ENCODE peak calls at places on chromosomes 7 and 10, in four cellular contexts. Y is GM12878, S is HepG2, R is K562. O is an unnamed sample.

GRCh38 chr10:95289921-95290421 is 832 bp downstream of the PDLIM1 start:
- DNase-seq in Y (no peak), S (no peak), R (no peak), O (no peak)

GRCh38 chr7:150388709-150389531 is 9.8 kb downstream of the ZNF775 start:
- DNase-seq in Y (no peak), S (peak; percentile 98), R (no peak), O (no peak)

GRCh38 chr10:44660271-44660670 is 250.9 kb upstream of the TMEM72 start:
- DNase-seq in Y (no peak), S (no peak), R (no peak), O (no peak)

GRCh38 chr10:62007145-62007544 is 105.6 kb downstream of the ARID5B start:
- DNase-seq in Y (no peak), S (no peak), R (no peak), O (no peak)

GRCh38 chr7:81053623-81054022 is 134.8 kb upstream of the SEMA3C start:
- DNase-seq in Y (no peak), S (peak; percentile 9), R (no peak), O (no peak)

GRCh38 chr7:53740971-53741370 is 705.5 kb downstream of the POM121L12 start:
- DNase-seq in Y (no peak), S (no peak), R (no peak), O (no peak)

GRCh38 chr7:111137296-111138195 is 46.6 kb downstream of the LRRN3 start:
- DNase-seq in Y (no peak), S (no peak), R (no peak), O (no peak)

GRCh38 chr10:62545155-62545554 is 171.0 kb downstream of the ZNF365 start:
- DNase-seq in Y (no peak), S (no peak), R (no peak), O (no peak)

GRCh38 chr10:50456711-50457110 is 167.0 kb downstream of the SGMS1 start:
- DNase-seq in Y (peak; percentile 98), S (no peak), R (no peak), O (no peak)

GRCh38 chr10:123552760-123553554 is 113.2 kb upstream of the GPR26 start:
- DNase-seq in Y (peak; percentile 81), S (no peak), R (peak; percentile 43), O (no peak)

GRCh38 chr10:125868372-125868975 is 12.6 kb downstream of the DHX32 start:
- DNase-seq in Y (no peak), S (peak; percentile 48), R (peak; percentile 12), O (peak; percentile 57)

GRCh38 chr7:4694653-4695335 is 12.7 kb downstream of the FOXK1 start:
- DNase-seq in Y (no peak), S (no peak), R (no peak), O (no peak)

GRCh38 chr7:131623154-131623553 is 66.7 kb upstream of the PODXL start:
- DNase-seq in Y (no peak), S (no peak), R (peak; percentile 78), O (no peak)

GRCh38 chr10:97851341-97852001 is 1.8 kb downstream of the GOLGA7B start:
- DNase-seq in Y (no peak), S (no peak), R (no peak), O (no peak)

GRCh38 chr7:91396-92158 is 100.8 kb upstream of the FAM20C start:
- DNase-seq in Y (no peak), S (no peak), R (no peak), O (no peak)

GRCh38 chr10:102230264-102230860 is 4.3 kb downstream of the ELOVL3 start:
- DNase-seq in Y (no peak), S (no peak), R (peak; percentile 51), O (peak; percentile 79)

GRCh38 chr7:102431617-102432298 is 1.6 kb upstream of the ORAI2 start:
- DNase-seq in Y (no peak), S (peak; percentile 29), R (no peak), O (no peak)

GRCh38 chr10:113539789-113540188 is 13.1 kb upstream of the HABP2 start:
- DNase-seq in Y (no peak), S (no peak), R (no peak), O (no peak)

GRCh38 chr7:121385800-121386179 is 10.3 kb downstream of the FAM3C start:
- DNase-seq in Y (peak; percentile 76), S (no peak), R (no peak), O (no peak)

GRCh38 chr10:57294698-57295097 is 933.6 kb upstream of the ZWINT start:
- DNase-seq in Y (no peak), S (no peak), R (no peak), O (no peak)

GRCh38 chr7:4725014-4725951 is 43.2 kb downstream of the FOXK1 start:
- DNase-seq in Y (no peak), S (peak; percentile 74), R (no peak), O (no peak)

GRCh38 chr10:3402334-3402733 is 229.8 kb upstream of the PITRM1 start:
- DNase-seq in Y (no peak), S (no peak), R (no peak), O (no peak)

GRCh38 chr7:103009466-103010219 is 65.0 kb downstream of the FBXL13 start:
- DNase-seq in Y (no peak), S (no peak), R (no peak), O (no peak)

GRCh38 chr7:75944507-75944906 is 29.6 kb downstream of the POR start:
- DNase-seq in Y (no peak), S (no peak), R (no peak), O (no peak)

DNA sequence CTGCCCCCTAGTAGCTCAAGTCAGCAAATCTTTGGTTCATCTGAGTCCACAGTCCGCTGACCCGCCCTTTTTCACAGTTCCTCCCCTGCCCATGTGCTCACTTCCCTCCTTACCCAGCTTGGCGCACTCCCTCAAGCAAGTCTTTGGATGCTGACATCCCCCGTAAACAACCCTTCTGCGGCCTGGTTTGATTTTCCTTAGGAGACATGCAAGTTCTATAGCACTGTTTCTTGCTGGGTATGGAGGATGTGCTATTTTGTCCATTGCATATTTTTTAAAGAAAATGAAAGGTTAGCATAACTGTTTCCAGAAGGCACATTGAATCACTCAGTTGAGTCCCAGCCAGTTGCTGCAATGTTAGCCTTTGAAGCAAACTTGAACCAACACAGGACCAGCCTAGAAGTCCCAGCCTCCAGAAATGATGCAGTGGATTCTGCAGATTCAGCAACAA is 38.2 kb downstream of the HTRA1 start:
- DNase-seq in Y (no peak), S (no peak), R (no peak), O (no peak)
- TF ChIP-seq SP1 in Y (no peak), S (no peak), R (no peak), O (no peak)

GRCh38 chr7:29990931-29991330 is 1.3 kb upstream of the SCRN1 start:
- DNase-seq in Y (no peak), S (peak; percentile 31), R (no peak), O (no peak)

GRCh38 chr7:29987821-29988317 is 1.7 kb downstream of the SCRN1 start:
- DNase-seq in Y (no peak), S (peak; percentile 92), R (no peak), O (peak; percentile 48)

GRCh38 chr7:29987083-29987482 is 2.5 kb downstream of the SCRN1 start:
- DNase-seq in Y (no peak), S (peak; percentile 53), R (no peak), O (no peak)

GRCh38 chr7:29988391-29989256 is 977 bp downstream of the SCRN1 start:
- DNase-seq in Y (peak; percentile 63), S (peak; percentile 57), R (no peak), O (peak; percentile 43)

DNA sequence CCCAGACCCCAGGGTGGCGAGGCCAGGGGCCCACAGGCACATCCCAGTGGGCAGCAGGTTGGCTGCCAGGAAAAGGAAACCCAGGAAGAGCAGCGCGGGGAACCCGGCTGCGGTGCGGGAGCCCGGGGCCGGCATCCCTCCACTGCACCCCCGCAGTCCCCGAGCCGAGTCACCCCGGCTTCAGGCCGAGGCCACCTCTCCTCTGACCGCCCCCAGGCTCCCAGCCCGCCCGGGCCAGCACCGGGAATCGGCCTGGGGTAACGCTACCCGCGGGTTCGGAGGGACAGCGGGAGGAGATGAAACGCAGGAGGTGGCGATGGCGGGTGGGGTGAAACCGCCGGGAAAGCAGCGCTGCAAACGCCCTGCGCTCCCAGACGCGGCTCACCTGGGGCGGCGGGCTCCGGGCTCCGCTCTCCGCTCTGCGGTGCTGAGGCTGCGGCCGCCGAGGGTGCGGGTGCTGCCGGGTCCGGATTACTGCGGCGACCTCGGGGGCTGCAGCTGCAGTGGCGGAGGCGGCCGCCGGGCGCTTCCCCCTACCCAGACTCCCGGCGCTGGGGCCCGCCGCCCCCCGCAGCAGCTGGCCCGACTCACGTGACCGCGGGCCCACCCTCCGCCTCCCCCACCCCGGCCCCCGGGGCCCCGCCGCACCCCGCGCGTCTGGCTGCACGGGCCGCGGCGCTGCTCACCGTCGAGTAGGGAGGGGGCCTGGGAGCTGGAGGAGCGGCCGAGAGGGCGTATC is at the start of gene SCRN1:
- DNase-seq in Y (no peak), S (peak; percentile 22), R (peak; percentile 30), O (peak; percentile 68)
- TF ChIP-seq BHLHE40 in Y (peak; percentile 93), S (peak; percentile 80), R (no peak), O (no peak)

DNA sequence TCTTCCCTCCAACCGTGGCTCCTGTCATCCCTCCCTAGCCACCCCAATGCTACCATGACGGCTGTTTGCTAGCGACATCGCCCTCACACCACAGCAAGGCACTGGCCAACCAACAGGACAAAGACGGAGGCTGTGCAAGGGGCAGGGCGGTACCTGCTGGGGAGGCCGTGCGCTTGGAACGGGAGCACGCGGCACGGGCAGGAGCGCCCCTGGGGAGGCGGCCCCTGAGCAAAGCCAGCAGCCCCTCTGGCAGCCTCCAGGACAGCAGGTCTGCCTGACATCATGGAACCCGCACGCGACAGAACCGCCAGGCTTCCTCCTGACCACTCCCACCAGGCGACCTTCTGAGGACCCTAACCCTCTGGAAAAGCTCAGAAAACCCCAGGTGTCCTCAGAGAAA is 12.7 kb downstream of the MAD1L1 start:
- DNase-seq in Y (no peak), S (no peak), R (no peak), O (no peak)
- TF ChIP-seq SP1 in Y (no peak), S (no peak), R (no peak), O (no peak)

DNA sequence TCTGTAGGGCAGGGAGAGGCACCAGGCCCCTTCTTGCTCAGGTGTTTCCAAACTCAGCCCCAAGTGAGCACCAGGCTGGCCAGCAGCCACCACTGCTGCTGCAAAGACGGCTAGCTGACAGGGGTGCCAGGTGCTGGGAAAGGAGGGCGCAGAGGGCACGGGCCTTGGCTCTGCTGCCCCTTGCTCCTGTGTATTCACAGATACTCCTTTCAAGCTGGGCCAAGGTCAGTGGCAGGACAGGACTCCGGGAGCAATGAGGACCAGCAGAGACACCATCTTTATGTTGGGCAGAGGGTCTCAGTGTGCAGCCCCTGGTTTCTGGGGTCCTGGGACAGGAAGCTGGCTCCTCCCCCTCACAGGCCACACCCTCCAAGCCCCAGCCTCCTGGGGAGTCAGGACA is 110.1 kb downstream of the SMURF1 start:
- DNase-seq in Y (no peak), S (no peak), R (no peak), O (no peak)
- TF ChIP-seq BHLHE40 in Y (no peak), S (no peak), R (no peak), O (no peak)